ENCODE peak calls at places on chromosomes 5 and 9, in nine cellular contexts. One of them, this sample, is unnamed.

GRCh38 chr5:114010362-114010761 is 351.5 kb upstream of the KCNN2 start:
- DNase-seq in hepatocyte: peak; percentile 4
- DNase-seq in fibroblast of pulmonary artery: peak; percentile 5
- DNase-seq in HEK293T: no peak
- DNase-seq in stimulated activated naive B cell treated with anti-CD40 and anti-IgM and Interleukin-4, amounts not matched to agents 10 μg/mL and 1 μg/mL and 100 μg/mL, for 72 hours: no peak
- DNase-seq in AG08396: no peak
- DNase-seq in tibial nerve: no peak
- DNase-seq in GM13976: no peak
- DNase-seq in AG04449: peak; percentile 80
- DNase-seq in this sample: no peak

GRCh38 chr9:130167927-130168326 is 4.3 kb upstream of the NCS1 start:
- DNase-seq in hepatocyte: peak; percentile 3
- DNase-seq in fibroblast of pulmonary artery: no peak
- DNase-seq in HEK293T: no peak
- DNase-seq in stimulated activated naive B cell treated with anti-CD40 and anti-IgM and Interleukin-4, amounts not matched to agents 10 μg/mL and 1 μg/mL and 100 μg/mL, for 72 hours: no peak
- DNase-seq in AG08396: no peak
- DNase-seq in tibial nerve: no peak
- DNase-seq in GM13976: no peak
- DNase-seq in AG04449: no peak
- DNase-seq in this sample: no peak

GRCh38 chr9:126698756-126699155 is 85.0 kb downstream of the LMX1B start:
- DNase-seq in hepatocyte: no peak
- DNase-seq in fibroblast of pulmonary artery: no peak
- DNase-seq in HEK293T: no peak
- DNase-seq in stimulated activated naive B cell treated with anti-CD40 and anti-IgM and Interleukin-4, amounts not matched to agents 10 μg/mL and 1 μg/mL and 100 μg/mL, for 72 hours: no peak
- DNase-seq in AG08396: no peak
- DNase-seq in tibial nerve: no peak
- DNase-seq in GM13976: no peak
- DNase-seq in AG04449: no peak
- DNase-seq in this sample: no peak

GRCh38 chr5:149837680-149838269 is 106.8 kb downstream of the PDE6A start:
- DNase-seq in hepatocyte: peak; percentile 87
- DNase-seq in fibroblast of pulmonary artery: peak; percentile 77
- DNase-seq in HEK293T: peak; percentile 70
- DNase-seq in stimulated activated naive B cell treated with anti-CD40 and anti-IgM and Interleukin-4, amounts not matched to agents 10 μg/mL and 1 μg/mL and 100 μg/mL, for 72 hours: no peak
- DNase-seq in AG08396: peak; percentile 83
- DNase-seq in tibial nerve: peak; percentile 26
- DNase-seq in GM13976: no peak
- DNase-seq in AG04449: no peak
- DNase-seq in this sample: peak; percentile 86

GRCh38 chr9:3191715-3192114 is 334.1 kb downstream of the RFX3 start:
- DNase-seq in hepatocyte: no peak
- DNase-seq in fibroblast of pulmonary artery: no peak
- DNase-seq in HEK293T: no peak
- DNase-seq in stimulated activated naive B cell treated with anti-CD40 and anti-IgM and Interleukin-4, amounts not matched to agents 10 μg/mL and 1 μg/mL and 100 μg/mL, for 72 hours: no peak
- DNase-seq in AG08396: no peak
- DNase-seq in tibial nerve: no peak
- DNase-seq in GM13976: no peak
- DNase-seq in AG04449: no peak
- DNase-seq in this sample: no peak

GRCh38 chr9:125428060-125428481 is 166.4 kb downstream of the GAPVD1 start:
- DNase-seq in hepatocyte: no peak
- DNase-seq in fibroblast of pulmonary artery: peak; percentile 19
- DNase-seq in HEK293T: peak; percentile 75
- DNase-seq in stimulated activated naive B cell treated with anti-CD40 and anti-IgM and Interleukin-4, amounts not matched to agents 10 μg/mL and 1 μg/mL and 100 μg/mL, for 72 hours: no peak
- DNase-seq in AG08396: peak; percentile 41
- DNase-seq in tibial nerve: no peak
- DNase-seq in GM13976: peak; percentile 82
- DNase-seq in AG04449: no peak
- DNase-seq in this sample: no peak

GRCh38 chr5:178113841-178114324 is 551 bp downstream of the N4BP3 start:
- DNase-seq in hepatocyte: no peak
- DNase-seq in fibroblast of pulmonary artery: no peak
- DNase-seq in HEK293T: no peak
- DNase-seq in stimulated activated naive B cell treated with anti-CD40 and anti-IgM and Interleukin-4, amounts not matched to agents 10 μg/mL and 1 μg/mL and 100 μg/mL, for 72 hours: peak; percentile 25
- DNase-seq in AG08396: no peak
- DNase-seq in tibial nerve: no peak
- DNase-seq in GM13976: peak; percentile 73
- DNase-seq in AG04449: no peak
- DNase-seq in this sample: no peak

GRCh38 chr5:102722930-102723329 is 32.2 kb upstream of the PAM start:
- DNase-seq in hepatocyte: no peak
- DNase-seq in fibroblast of pulmonary artery: peak; percentile 33
- DNase-seq in HEK293T: no peak
- DNase-seq in stimulated activated naive B cell treated with anti-CD40 and anti-IgM and Interleukin-4, amounts not matched to agents 10 μg/mL and 1 μg/mL and 100 μg/mL, for 72 hours: no peak
- DNase-seq in AG08396: peak; percentile 21
- DNase-seq in tibial nerve: no peak
- DNase-seq in GM13976: no peak
- DNase-seq in AG04449: no peak
- DNase-seq in this sample: no peak

GRCh38 chr5:94785111-94785510 is 166.6 kb downstream of the SLF1 start:
- DNase-seq in hepatocyte: no peak
- DNase-seq in fibroblast of pulmonary artery: peak; percentile 8
- DNase-seq in HEK293T: no peak
- DNase-seq in stimulated activated naive B cell treated with anti-CD40 and anti-IgM and Interleukin-4, amounts not matched to agents 10 μg/mL and 1 μg/mL and 100 μg/mL, for 72 hours: no peak
- DNase-seq in AG08396: no peak
- DNase-seq in tibial nerve: no peak
- DNase-seq in GM13976: no peak
- DNase-seq in AG04449: no peak
- DNase-seq in this sample: no peak

GRCh38 chr5:32233696-32234447 is 59.8 kb upstream of the GOLPH3 start:
- DNase-seq in hepatocyte: peak; percentile 49
- DNase-seq in fibroblast of pulmonary artery: peak; percentile 67
- DNase-seq in HEK293T: no peak
- DNase-seq in stimulated activated naive B cell treated with anti-CD40 and anti-IgM and Interleukin-4, amounts not matched to agents 10 μg/mL and 1 μg/mL and 100 μg/mL, for 72 hours: no peak
- DNase-seq in AG08396: peak; percentile 36
- DNase-seq in tibial nerve: peak; percentile 39
- DNase-seq in GM13976: no peak
- DNase-seq in AG04449: no peak
- DNase-seq in this sample: no peak

GRCh38 chr9:134374301-134375010 is 48.2 kb downstream of the RXRA start:
- DNase-seq in hepatocyte: no peak
- DNase-seq in fibroblast of pulmonary artery: no peak
- DNase-seq in HEK293T: no peak
- DNase-seq in stimulated activated naive B cell treated with anti-CD40 and anti-IgM and Interleukin-4, amounts not matched to agents 10 μg/mL and 1 μg/mL and 100 μg/mL, for 72 hours: no peak
- DNase-seq in AG08396: no peak
- DNase-seq in tibial nerve: no peak
- DNase-seq in GM13976: peak; percentile 71
- DNase-seq in AG04449: no peak
- DNase-seq in this sample: no peak

GRCh38 chr9:106752581-106752980 is 110.4 kb upstream of the ZNF462 start:
- DNase-seq in hepatocyte: peak; percentile 16
- DNase-seq in fibroblast of pulmonary artery: no peak
- DNase-seq in HEK293T: no peak
- DNase-seq in stimulated activated naive B cell treated with anti-CD40 and anti-IgM and Interleukin-4, amounts not matched to agents 10 μg/mL and 1 μg/mL and 100 μg/mL, for 72 hours: no peak
- DNase-seq in AG08396: no peak
- DNase-seq in tibial nerve: no peak
- DNase-seq in GM13976: no peak
- DNase-seq in AG04449: no peak
- DNase-seq in this sample: peak; percentile 61

GRCh38 chr5:16903480-16904300 is 32.4 kb downstream of the MYO10 start:
- DNase-seq in hepatocyte: no peak
- DNase-seq in fibroblast of pulmonary artery: no peak
- DNase-seq in HEK293T: no peak
- DNase-seq in stimulated activated naive B cell treated with anti-CD40 and anti-IgM and Interleukin-4, amounts not matched to agents 10 μg/mL and 1 μg/mL and 100 μg/mL, for 72 hours: no peak
- DNase-seq in AG08396: no peak
- DNase-seq in tibial nerve: no peak
- DNase-seq in GM13976: no peak
- DNase-seq in AG04449: no peak
- DNase-seq in this sample: no peak

GRCh38 chr5:42950466-42951168 is 89.5 kb downstream of the ANXA2R start:
- DNase-seq in hepatocyte: no peak
- DNase-seq in fibroblast of pulmonary artery: peak; percentile 100
- DNase-seq in HEK293T: no peak
- DNase-seq in stimulated activated naive B cell treated with anti-CD40 and anti-IgM and Interleukin-4, amounts not matched to agents 10 μg/mL and 1 μg/mL and 100 μg/mL, for 72 hours: peak; percentile 59
- DNase-seq in AG08396: peak; percentile 96
- DNase-seq in tibial nerve: peak; percentile 62
- DNase-seq in GM13976: peak; percentile 66
- DNase-seq in AG04449: peak; percentile 99
- DNase-seq in this sample: peak; percentile 88

GRCh38 chr5:118891252-118891651 is 97.1 kb downstream of the DTWD2 start:
- DNase-seq in hepatocyte: no peak
- DNase-seq in fibroblast of pulmonary artery: no peak
- DNase-seq in HEK293T: no peak
- DNase-seq in stimulated activated naive B cell treated with anti-CD40 and anti-IgM and Interleukin-4, amounts not matched to agents 10 μg/mL and 1 μg/mL and 100 μg/mL, for 72 hours: no peak
- DNase-seq in AG08396: no peak
- DNase-seq in tibial nerve: no peak
- DNase-seq in GM13976: no peak
- DNase-seq in AG04449: peak; percentile 4
- DNase-seq in this sample: no peak

GRCh38 chr9:94443039-94443722 is 111.7 kb upstream of the PCAT7 start:
- DNase-seq in hepatocyte: no peak
- DNase-seq in fibroblast of pulmonary artery: no peak
- DNase-seq in HEK293T: no peak
- DNase-seq in stimulated activated naive B cell treated with anti-CD40 and anti-IgM and Interleukin-4, amounts not matched to agents 10 μg/mL and 1 μg/mL and 100 μg/mL, for 72 hours: no peak
- DNase-seq in AG08396: no peak
- DNase-seq in tibial nerve: no peak
- DNase-seq in GM13976: no peak
- DNase-seq in AG04449: no peak
- DNase-seq in this sample: no peak

GRCh38 chr9:76634356-76635054 is 129.7 kb upstream of the PCA3 start:
- DNase-seq in hepatocyte: peak; percentile 38
- DNase-seq in fibroblast of pulmonary artery: peak; percentile 83
- DNase-seq in HEK293T: no peak
- DNase-seq in stimulated activated naive B cell treated with anti-CD40 and anti-IgM and Interleukin-4, amounts not matched to agents 10 μg/mL and 1 μg/mL and 100 μg/mL, for 72 hours: no peak
- DNase-seq in AG08396: no peak
- DNase-seq in tibial nerve: no peak
- DNase-seq in GM13976: no peak
- DNase-seq in AG04449: peak; percentile 44
- DNase-seq in this sample: peak; percentile 14

GRCh38 chr5:41869150-41869738 is 981 bp downstream of the OXCT1 start:
- DNase-seq in hepatocyte: peak; percentile 34
- DNase-seq in fibroblast of pulmonary artery: peak; percentile 29
- DNase-seq in HEK293T: peak; percentile 43
- DNase-seq in stimulated activated naive B cell treated with anti-CD40 and anti-IgM and Interleukin-4, amounts not matched to agents 10 μg/mL and 1 μg/mL and 100 μg/mL, for 72 hours: peak; percentile 4
- DNase-seq in AG08396: peak; percentile 74
- DNase-seq in tibial nerve: peak; percentile 61
- DNase-seq in GM13976: no peak
- DNase-seq in AG04449: no peak
- DNase-seq in this sample: no peak

GRCh38 chr5:72380491-72381274 is 60.5 kb downstream of the PTCD2 start:
- DNase-seq in hepatocyte: no peak
- DNase-seq in fibroblast of pulmonary artery: no peak
- DNase-seq in HEK293T: no peak
- DNase-seq in stimulated activated naive B cell treated with anti-CD40 and anti-IgM and Interleukin-4, amounts not matched to agents 10 μg/mL and 1 μg/mL and 100 μg/mL, for 72 hours: peak; percentile 4
- DNase-seq in AG08396: peak; percentile 15
- DNase-seq in tibial nerve: no peak
- DNase-seq in GM13976: peak; percentile 54
- DNase-seq in AG04449: no peak
- DNase-seq in this sample: no peak

GRCh38 chr5:7873216-7873615 is 4.3 kb downstream of the MTRR start:
- DNase-seq in hepatocyte: no peak
- DNase-seq in fibroblast of pulmonary artery: no peak
- DNase-seq in HEK293T: no peak
- DNase-seq in stimulated activated naive B cell treated with anti-CD40 and anti-IgM and Interleukin-4, amounts not matched to agents 10 μg/mL and 1 μg/mL and 100 μg/mL, for 72 hours: no peak
- DNase-seq in AG08396: no peak
- DNase-seq in tibial nerve: no peak
- DNase-seq in GM13976: no peak
- DNase-seq in AG04449: no peak
- DNase-seq in this sample: no peak

GRCh38 chr9:74946686-74947085 is 6.0 kb downstream of the C9orf40 start:
- DNase-seq in hepatocyte: no peak
- DNase-seq in fibroblast of pulmonary artery: no peak
- DNase-seq in HEK293T: no peak
- DNase-seq in stimulated activated naive B cell treated with anti-CD40 and anti-IgM and Interleukin-4, amounts not matched to agents 10 μg/mL and 1 μg/mL and 100 μg/mL, for 72 hours: no peak
- DNase-seq in AG08396: no peak
- DNase-seq in tibial nerve: no peak
- DNase-seq in GM13976: no peak
- DNase-seq in AG04449: no peak
- DNase-seq in this sample: no peak

GRCh38 chr9:115116620-115117284 is 1.2 kb downstream of the TNC start:
- DNase-seq in hepatocyte: no peak
- DNase-seq in fibroblast of pulmonary artery: no peak
- DNase-seq in HEK293T: no peak
- DNase-seq in stimulated activated naive B cell treated with anti-CD40 and anti-IgM and Interleukin-4, amounts not matched to agents 10 μg/mL and 1 μg/mL and 100 μg/mL, for 72 hours: no peak
- DNase-seq in AG08396: no peak
- DNase-seq in tibial nerve: no peak
- DNase-seq in GM13976: no peak
- DNase-seq in AG04449: no peak
- DNase-seq in this sample: no peak

GRCh38 chr5:111680737-111681413 is 76.1 kb downstream of the NREP start:
- DNase-seq in hepatocyte: peak; percentile 85
- DNase-seq in fibroblast of pulmonary artery: peak; percentile 98
- DNase-seq in HEK293T: peak; percentile 51
- DNase-seq in stimulated activated naive B cell treated with anti-CD40 and anti-IgM and Interleukin-4, amounts not matched to agents 10 μg/mL and 1 μg/mL and 100 μg/mL, for 72 hours: no peak
- DNase-seq in AG08396: peak; percentile 59
- DNase-seq in tibial nerve: peak; percentile 81
- DNase-seq in GM13976: no peak
- DNase-seq in AG04449: peak; percentile 80
- DNase-seq in this sample: peak; percentile 90

GRCh38 chr5:86797677-86798076 is 179.9 kb downstream of the COX7C start:
- DNase-seq in hepatocyte: no peak
- DNase-seq in fibroblast of pulmonary artery: no peak
- DNase-seq in HEK293T: no peak
- DNase-seq in stimulated activated naive B cell treated with anti-CD40 and anti-IgM and Interleukin-4, amounts not matched to agents 10 μg/mL and 1 μg/mL and 100 μg/mL, for 72 hours: no peak
- DNase-seq in AG08396: no peak
- DNase-seq in tibial nerve: no peak
- DNase-seq in GM13976: no peak
- DNase-seq in AG04449: no peak
- DNase-seq in this sample: no peak

GRCh38 chr5:151029179-151029855 is 8.9 kb downstream of the GPX3 start:
- DNase-seq in hepatocyte: no peak
- DNase-seq in fibroblast of pulmonary artery: no peak
- DNase-seq in HEK293T: no peak
- DNase-seq in stimulated activated naive B cell treated with anti-CD40 and anti-IgM and Interleukin-4, amounts not matched to agents 10 μg/mL and 1 μg/mL and 100 μg/mL, for 72 hours: no peak
- DNase-seq in AG08396: no peak
- DNase-seq in tibial nerve: no peak
- DNase-seq in GM13976: no peak
- DNase-seq in AG04449: no peak
- DNase-seq in this sample: no peak

GRCh38 chr9:109919736-109920408 is 139.9 kb downstream of the PALM2AKAP2 start:
- DNase-seq in hepatocyte: no peak
- DNase-seq in fibroblast of pulmonary artery: no peak
- DNase-seq in HEK293T: no peak
- DNase-seq in stimulated activated naive B cell treated with anti-CD40 and anti-IgM and Interleukin-4, amounts not matched to agents 10 μg/mL and 1 μg/mL and 100 μg/mL, for 72 hours: no peak
- DNase-seq in AG08396: no peak
- DNase-seq in tibial nerve: no peak
- DNase-seq in GM13976: no peak
- DNase-seq in AG04449: no peak
- DNase-seq in this sample: no peak

GRCh38 chr5:58496488-58496887 is 5.3 kb downstream of the GAPT start:
- DNase-seq in hepatocyte: no peak
- DNase-seq in fibroblast of pulmonary artery: no peak
- DNase-seq in HEK293T: peak; percentile 13
- DNase-seq in stimulated activated naive B cell treated with anti-CD40 and anti-IgM and Interleukin-4, amounts not matched to agents 10 μg/mL and 1 μg/mL and 100 μg/mL, for 72 hours: no peak
- DNase-seq in AG08396: no peak
- DNase-seq in tibial nerve: no peak
- DNase-seq in GM13976: no peak
- DNase-seq in AG04449: no peak
- DNase-seq in this sample: no peak

GRCh38 chr5:72041643-72042042 is 65.6 kb upstream of the MAP1B start:
- DNase-seq in hepatocyte: no peak
- DNase-seq in fibroblast of pulmonary artery: peak; percentile 14
- DNase-seq in HEK293T: no peak
- DNase-seq in stimulated activated naive B cell treated with anti-CD40 and anti-IgM and Interleukin-4, amounts not matched to agents 10 μg/mL and 1 μg/mL and 100 μg/mL, for 72 hours: no peak
- DNase-seq in AG08396: no peak
- DNase-seq in tibial nerve: no peak
- DNase-seq in GM13976: no peak
- DNase-seq in AG04449: no peak
- DNase-seq in this sample: no peak

GRCh38 chr9:27847818-27848217 is 274.5 kb upstream of the C9orf72 start:
- DNase-seq in hepatocyte: no peak
- DNase-seq in fibroblast of pulmonary artery: no peak
- DNase-seq in HEK293T: no peak
- DNase-seq in stimulated activated naive B cell treated with anti-CD40 and anti-IgM and Interleukin-4, amounts not matched to agents 10 μg/mL and 1 μg/mL and 100 μg/mL, for 72 hours: no peak
- DNase-seq in AG08396: no peak
- DNase-seq in tibial nerve: no peak
- DNase-seq in GM13976: no peak
- DNase-seq in AG04449: no peak
- DNase-seq in this sample: no peak

GRCh38 chr9:115551396-115551795 is 433.4 kb upstream of the TNC start:
- DNase-seq in hepatocyte: no peak
- DNase-seq in fibroblast of pulmonary artery: no peak
- DNase-seq in HEK293T: no peak
- DNase-seq in stimulated activated naive B cell treated with anti-CD40 and anti-IgM and Interleukin-4, amounts not matched to agents 10 μg/mL and 1 μg/mL and 100 μg/mL, for 72 hours: no peak
- DNase-seq in AG08396: no peak
- DNase-seq in tibial nerve: no peak
- DNase-seq in GM13976: no peak
- DNase-seq in AG04449: no peak
- DNase-seq in this sample: no peak

GRCh38 chr9:9612270-9612669 is 1000.5 kb downstream of the PTPRD start:
- DNase-seq in hepatocyte: no peak
- DNase-seq in fibroblast of pulmonary artery: no peak
- DNase-seq in HEK293T: no peak
- DNase-seq in stimulated activated naive B cell treated with anti-CD40 and anti-IgM and Interleukin-4, amounts not matched to agents 10 μg/mL and 1 μg/mL and 100 μg/mL, for 72 hours: peak; percentile 20
- DNase-seq in AG08396: no peak
- DNase-seq in tibial nerve: no peak
- DNase-seq in GM13976: no peak
- DNase-seq in AG04449: no peak
- DNase-seq in this sample: no peak